ENCODE peak calls at places on chromosomes 3 and 15, in seven cellular contexts. N is MM.1S, G is WERI-Rb-1, W is fibroblast of mammary gland, M is stomach, F is Panc1, E is AG04450. S is an unnamed sample.

GRCh38 chr15:62209821-62210220 is 44.7 kb upstream of the C2CD4B start:
- DNase-seq in N (no peak), G (no peak), W (no peak), M (peak; percentile 76), F (no peak), E (no peak), S (no peak)

GRCh38 chr3:101381809-101382208 is 61.4 kb upstream of the IMPG2 start:
- DNase-seq in N (peak; percentile 53), G (no peak), W (peak; percentile 61), M (no peak), F (no peak), E (no peak), S (peak; percentile 56)

GRCh38 chr3:124429129-124429815 is 301.0 kb upstream of the UMPS start:
- DNase-seq in N (no peak), G (no peak), W (peak; percentile 25), M (no peak), F (no peak), E (no peak), S (peak; percentile 18)

GRCh38 chr3:32913790-32914446 is 37.5 kb upstream of the CCR4 start:
- DNase-seq in N (no peak), G (no peak), W (peak; percentile 80), M (no peak), F (no peak), E (no peak), S (peak; percentile 93)

GRCh38 chr3:134373942-134374790 is at the start of gene AMOTL2:
- DNase-seq in N (peak; percentile 68), G (peak; percentile 91), W (peak; percentile 92), M (peak; percentile 89), F (peak; percentile 67), E (peak; percentile 95), S (peak; percentile 96)

GRCh38 chr3:177041021-177041729 is 156.1 kb downstream of the TBL1XR1 start:
- DNase-seq in N (no peak), G (no peak), W (peak; percentile 90), M (no peak), F (no peak), E (no peak), S (peak; percentile 59)

GRCh38 chr15:39786444-39787056 is 3.9 kb upstream of the FSIP1 start:
- DNase-seq in N (peak; percentile 63), G (no peak), W (peak; percentile 72), M (no peak), F (no peak), E (peak; percentile 26), S (peak; percentile 82)

GRCh38 chr3:149199474-149199873 is 22.2 kb downstream of the CP start:
- DNase-seq in N (no peak), G (no peak), W (peak; percentile 17), M (no peak), F (no peak), E (no peak), S (peak; percentile 46)

GRCh38 chr15:45307230-45307924 is 55.3 kb downstream of the SLC28A2 start:
- DNase-seq in N (peak; percentile 51), G (no peak), W (peak; percentile 69), M (no peak), F (no peak), E (peak; percentile 3), S (peak; percentile 69)

GRCh38 chr15:34214135-34214534 is 4.2 kb upstream of the KATNBL1 start:
- DNase-seq in N (no peak), G (no peak), W (no peak), M (no peak), F (no peak), E (no peak), S (no peak)

GRCh38 chr3:98824256-98824655 is 61.1 kb downstream of the ST3GAL6 start:
- DNase-seq in N (no peak), G (no peak), W (no peak), M (no peak), F (no peak), E (no peak), S (no peak)

GRCh38 chr3:104947946-104948345 is 418.8 kb upstream of the ALCAM start:
- DNase-seq in N (no peak), G (no peak), W (no peak), M (no peak), F (no peak), E (no peak), S (peak; percentile 62)

GRCh38 chr3:49248828-49249227 is 28.2 kb downstream of the C3orf62 start:
- DNase-seq in N (peak; percentile 15), G (peak; percentile 12), W (peak; percentile 42), M (no peak), F (no peak), E (no peak), S (peak; percentile 43)

GRCh38 chr15:76470691-76471090 is 134.1 kb downstream of the ISL2 start:
- DNase-seq in N (no peak), G (no peak), W (peak; percentile 24), M (no peak), F (no peak), E (peak; percentile 4), S (peak; percentile 16)

GRCh38 chr3:128226794-128227399 is 73.6 kb downstream of the EEFSEC start:
- DNase-seq in N (no peak), G (peak; percentile 61), W (peak; percentile 14), M (no peak), F (peak; percentile 10), E (no peak), S (peak; percentile 48)

GRCh38 chr3:177827517-177828249 is 630.4 kb upstream of the TBL1XR1 start:
- DNase-seq in N (no peak), G (no peak), W (peak; percentile 90), M (no peak), F (no peak), E (peak; percentile 57), S (peak; percentile 95)

GRCh38 chr3:64460877-64461276 is 226.9 kb downstream of the ADAMTS9 start:
- DNase-seq in N (no peak), G (no peak), W (peak; percentile 89), M (no peak), F (no peak), E (peak; percentile 79), S (peak; percentile 38)

GRCh38 chr3:142981901-142982773 is 18.7 kb upstream of the PAQR9 start:
- DNase-seq in N (no peak), G (peak; percentile 61), W (no peak), M (no peak), F (no peak), E (no peak), S (no peak)

GRCh38 chr15:75835990-75836952 is 7.0 kb upstream of the UBE2Q2 start:
- DNase-seq in N (no peak), G (no peak), W (no peak), M (no peak), F (no peak), E (no peak), S (no peak)

GRCh38 chr3:72401005-72401404 is 447.2 kb downstream of the SHQ1 start:
- DNase-seq in N (no peak), G (no peak), W (peak; percentile 58), M (no peak), F (no peak), E (no peak), S (peak; percentile 51)

GRCh38 chr3:12004741-12005513 is 739 bp downstream of the SYN2 start:
- DNase-seq in N (no peak), G (peak; percentile 38), W (no peak), M (no peak), F (no peak), E (no peak), S (no peak)

GRCh38 chr3:40324621-40325020 is 15.1 kb downstream of the EIF1B start:
- DNase-seq in N (no peak), G (no peak), W (no peak), M (no peak), F (no peak), E (no peak), S (no peak)

GRCh38 chr3:40329081-40329480 is 19.6 kb downstream of the EIF1B start:
- DNase-seq in N (no peak), G (no peak), W (no peak), M (no peak), F (no peak), E (no peak), S (no peak)

GRCh38 chr3:40323946-40324345 is 14.4 kb downstream of the EIF1B start:
- DNase-seq in N (no peak), G (no peak), W (no peak), M (no peak), F (no peak), E (no peak), S (no peak)

GRCh38 chr3:40321818-40322217 is 12.3 kb downstream of the EIF1B start:
- DNase-seq in N (no peak), G (no peak), W (no peak), M (no peak), F (no peak), E (no peak), S (no peak)

GRCh38 chr3:40325465-40325864 is 16.0 kb downstream of the EIF1B start:
- DNase-seq in N (no peak), G (no peak), W (no peak), M (no peak), F (no peak), E (no peak), S (no peak)
- TF ChIP-seq CTCF in N (no peak), G (no peak), W (no peak), M (no peak), F (no peak), E (no peak), S (no peak)

GRCh38 chr15:101489236-101489632 is 273 bp downstream of the PCSK6 start:
- DNase-seq in N (no peak), G (peak; percentile 58), W (no peak), M (peak; percentile 60), F (no peak), E (no peak), S (peak; percentile 17)
- H3K4me3 ChIP-seq in N (no peak overlapping the region), G (peak overlapping the region; percentile 23), W (no peak overlapping the region), M (peak overlapping the region; percentile 54), F (no peak overlapping the region), E (no peak overlapping the region), S (no peak overlapping the region)

GRCh38 chr3:56556908-56557814 is at the start of gene CCDC66:
- DNase-seq in N (peak; percentile 95), G (peak; percentile 96), W (peak; percentile 92), M (peak; percentile 96), F (peak; percentile 60), E (peak; percentile 82), S (peak; percentile 97)

DNA sequence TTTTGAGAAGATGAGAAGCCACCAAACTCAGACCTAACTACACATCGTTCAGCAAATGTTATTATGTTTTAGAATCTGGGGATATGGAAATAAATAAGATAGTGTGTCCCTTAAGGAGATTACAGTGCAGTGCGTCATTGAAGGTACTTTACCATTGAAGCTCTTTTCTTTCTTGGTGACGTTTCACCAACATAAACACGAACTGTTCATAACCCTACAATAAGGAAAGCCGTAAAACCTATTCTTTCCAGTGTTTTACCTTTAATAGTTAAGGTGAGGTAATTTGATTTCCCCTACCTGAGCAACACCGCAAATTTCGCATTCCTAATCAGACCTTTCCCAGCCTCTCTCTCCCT is 818 bp downstream of the CCDC66 start:
- DNase-seq in N (no peak), G (no peak), W (no peak), M (no peak), F (no peak), E (no peak), S (no peak)
- TF ChIP-seq CTCF in N (no peak), G (no peak), W (no peak), M (no peak), F (peak; percentile 54), E (no peak), S (no peak)

DNA sequence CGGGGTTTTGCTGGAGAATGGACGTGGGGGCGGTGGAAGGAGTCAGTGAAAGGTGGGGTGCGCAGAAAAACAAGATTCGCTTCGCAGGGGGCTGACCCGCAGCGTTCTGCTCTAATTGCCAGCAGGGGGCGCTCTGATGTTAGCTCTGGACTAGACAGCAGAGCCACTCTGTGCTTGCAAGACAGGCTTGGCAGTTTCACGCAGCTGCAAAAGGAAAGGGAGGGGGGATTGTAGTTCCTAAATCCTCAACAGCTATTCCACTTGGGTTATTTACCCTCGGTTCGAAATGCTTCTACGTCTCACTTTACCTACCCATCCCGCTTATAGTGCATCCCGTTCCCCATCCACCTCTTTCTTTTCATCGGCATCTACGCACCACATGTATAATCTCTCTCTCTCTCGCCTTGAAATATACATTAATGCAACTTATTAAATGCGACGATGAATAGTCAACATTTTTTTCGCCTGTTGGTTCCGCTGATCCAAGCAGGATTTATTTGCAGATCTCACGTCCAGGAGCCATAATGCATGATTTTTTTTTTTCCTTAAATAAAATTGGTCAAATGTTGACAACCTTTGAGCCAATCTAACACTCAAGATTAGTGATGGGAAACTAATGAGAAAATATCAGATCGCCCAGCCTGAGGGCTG is 216.5 kb downstream of the MEIS2 start:
- DNase-seq in N (peak; percentile 81), G (peak; percentile 95), W (peak; percentile 87), M (peak; percentile 88), F (peak; percentile 30), E (peak; percentile 66), S (peak; percentile 95)
- H3K4me3 ChIP-seq in N (no peak overlapping the region), G (peak overlapping the region; percentile 50), W (peak overlapping the region; percentile 29), M (peak overlapping the region; percentile 36), F (no peak overlapping the region), E (peak overlapping the region; percentile 50), S (peak overlapping the region; percentile 16)

S was measured in cardiac fibroblast.